ENCODE peak calls at places on chromosomes 4 and X, in nine cellular contexts. One of them, this sample, is unnamed.

GRCh38 chr4:157271166-157271869 is 50.8 kb downstream of the GRIA2 start:
- DNase-seq in ovary: no peak
- DNase-seq in Peyer's patch: no peak
- DNase-seq in endothelial cell of umbilical vein: no peak
- DNase-seq in IMR-90: no peak
- DNase-seq in left ventricle myocardium inferior: no peak
- DNase-seq in A673: no peak
- DNase-seq in right lobe of liver: no peak
- DNase-seq in PC-9: peak; percentile 33
- DNase-seq in this sample: no peak

GRCh38 chr4:61750810-61751209 is 550.7 kb downstream of the ADGRL3 start:
- DNase-seq in Peyer's patch: no peak
- DNase-seq in endothelial cell of umbilical vein: no peak
- DNase-seq in left ventricle myocardium inferior: no peak
- DNase-seq in PC-9: no peak
- DNase-seq in A673: no peak
- DNase-seq in ovary: no peak
- DNase-seq in IMR-90: no peak
- DNase-seq in right lobe of liver: no peak
- DNase-seq in this sample: no peak

GRCh38 chr4:3085948-3086670 is 11.6 kb downstream of the HTT start:
- DNase-seq in A673: no peak
- DNase-seq in ovary: no peak
- DNase-seq in IMR-90: no peak
- DNase-seq in left ventricle myocardium inferior: no peak
- DNase-seq in right lobe of liver: no peak
- DNase-seq in PC-9: no peak
- DNase-seq in endothelial cell of umbilical vein: no peak
- DNase-seq in Peyer's patch: no peak
- DNase-seq in this sample: no peak

GRCh38 chr4:15963568-15963967 is 593 bp upstream of the FGFBP2 start:
- DNase-seq in right lobe of liver: no peak
- DNase-seq in ovary: no peak
- DNase-seq in IMR-90: no peak
- DNase-seq in Peyer's patch: peak; percentile 30
- DNase-seq in A673: no peak
- DNase-seq in endothelial cell of umbilical vein: no peak
- DNase-seq in PC-9: no peak
- DNase-seq in left ventricle myocardium inferior: no peak
- DNase-seq in this sample: no peak

GRCh38 chrX:19849433-19850190 is 37.8 kb downstream of the SH3KBP1 start:
- DNase-seq in left ventricle myocardium inferior: no peak
- DNase-seq in right lobe of liver: no peak
- DNase-seq in A673: no peak
- DNase-seq in PC-9: no peak
- DNase-seq in IMR-90: peak; percentile 8
- DNase-seq in endothelial cell of umbilical vein: peak; percentile 35
- DNase-seq in Peyer's patch: no peak
- DNase-seq in ovary: no peak
- DNase-seq in this sample: no peak

GRCh38 chr4:83109480-83110221 is 4.9 kb downstream of the PLAC8 start:
- DNase-seq in right lobe of liver: peak; percentile 60
- DNase-seq in A673: peak; percentile 46
- DNase-seq in ovary: peak; percentile 33
- DNase-seq in endothelial cell of umbilical vein: peak; percentile 52
- DNase-seq in left ventricle myocardium inferior: peak; percentile 26
- DNase-seq in Peyer's patch: peak; percentile 34
- DNase-seq in IMR-90: peak; percentile 3
- DNase-seq in PC-9: no peak
- DNase-seq in this sample: no peak

GRCh38 chr4:186702940-186703339 is 20.7 kb downstream of the FAT1 start:
- DNase-seq in endothelial cell of umbilical vein: no peak
- DNase-seq in Peyer's patch: no peak
- DNase-seq in right lobe of liver: no peak
- DNase-seq in PC-9: no peak
- DNase-seq in A673: no peak
- DNase-seq in ovary: no peak
- DNase-seq in left ventricle myocardium inferior: no peak
- DNase-seq in IMR-90: no peak
- DNase-seq in this sample: no peak

GRCh38 chr4:89558147-89558546 is 250.5 kb upstream of the GPRIN3 start:
- DNase-seq in ovary: no peak
- DNase-seq in right lobe of liver: no peak
- DNase-seq in PC-9: no peak
- DNase-seq in endothelial cell of umbilical vein: no peak
- DNase-seq in left ventricle myocardium inferior: no peak
- DNase-seq in Peyer's patch: no peak
- DNase-seq in IMR-90: no peak
- DNase-seq in A673: peak; percentile 28
- DNase-seq in this sample: no peak

GRCh38 chrX:55142919-55143310 is 54.1 kb downstream of the PAGE2 start:
- DNase-seq in PC-9: no peak
- DNase-seq in left ventricle myocardium inferior: no peak
- DNase-seq in ovary: no peak
- DNase-seq in IMR-90: no peak
- DNase-seq in endothelial cell of umbilical vein: no peak
- DNase-seq in right lobe of liver: no peak
- DNase-seq in A673: no peak
- DNase-seq in Peyer's patch: no peak
- DNase-seq in this sample: no peak

GRCh38 chr4:37989398-37990260 is 29.4 kb downstream of the PTTG2 start:
- DNase-seq in right lobe of liver: no peak
- DNase-seq in left ventricle myocardium inferior: no peak
- DNase-seq in PC-9: no peak
- DNase-seq in IMR-90: no peak
- DNase-seq in ovary: no peak
- DNase-seq in Peyer's patch: no peak
- DNase-seq in A673: no peak
- DNase-seq in endothelial cell of umbilical vein: peak; percentile 32
- DNase-seq in this sample: no peak

GRCh38 chrX:154734101-154734781 is 16.6 kb downstream of the GAB3 start:
- DNase-seq in IMR-90: peak; percentile 91
- DNase-seq in left ventricle myocardium inferior: no peak
- DNase-seq in endothelial cell of umbilical vein: peak; percentile 73
- DNase-seq in Peyer's patch: peak; percentile 45
- DNase-seq in right lobe of liver: no peak
- DNase-seq in A673: no peak
- DNase-seq in ovary: peak; percentile 18
- DNase-seq in PC-9: no peak
- DNase-seq in this sample: no peak

GRCh38 chrX:53440631-53441517 is 6.7 kb upstream of the HSD17B10 start:
- DNase-seq in PC-9: peak; percentile 40
- DNase-seq in IMR-90: peak; percentile 34
- DNase-seq in ovary: peak; percentile 80
- DNase-seq in left ventricle myocardium inferior: peak; percentile 67
- DNase-seq in Peyer's patch: peak; percentile 27
- DNase-seq in right lobe of liver: peak; percentile 70
- DNase-seq in A673: peak; percentile 54
- DNase-seq in endothelial cell of umbilical vein: peak; percentile 54
- DNase-seq in this sample: no peak

GRCh38 chr4:165184220-165184619 is 23.1 kb upstream of the KLHL2 start:
- DNase-seq in A673: no peak
- DNase-seq in left ventricle myocardium inferior: no peak
- DNase-seq in endothelial cell of umbilical vein: peak; percentile 3
- DNase-seq in ovary: no peak
- DNase-seq in PC-9: no peak
- DNase-seq in Peyer's patch: no peak
- DNase-seq in right lobe of liver: no peak
- DNase-seq in IMR-90: no peak
- DNase-seq in this sample: no peak

GRCh38 chrX:123013141-123013540 is 170.9 kb upstream of the GRIA3 start:
- DNase-seq in left ventricle myocardium inferior: no peak
- DNase-seq in A673: no peak
- DNase-seq in endothelial cell of umbilical vein: no peak
- DNase-seq in ovary: no peak
- DNase-seq in Peyer's patch: no peak
- DNase-seq in PC-9: no peak
- DNase-seq in IMR-90: no peak
- DNase-seq in right lobe of liver: no peak
- DNase-seq in this sample: no peak

GRCh38 chrX:57906790-57907189 is 3.5 kb downstream of the ZXDA start:
- DNase-seq in ovary: no peak
- DNase-seq in endothelial cell of umbilical vein: peak; percentile 71
- DNase-seq in Peyer's patch: no peak
- DNase-seq in PC-9: no peak
- DNase-seq in left ventricle myocardium inferior: no peak
- DNase-seq in IMR-90: peak; percentile 61
- DNase-seq in right lobe of liver: no peak
- DNase-seq in A673: peak; percentile 38
- DNase-seq in this sample: no peak

GRCh38 chr4:42637861-42638260 is 19.0 kb downstream of the ATP8A1 start:
- DNase-seq in IMR-90: no peak
- DNase-seq in PC-9: no peak
- DNase-seq in A673: no peak
- DNase-seq in right lobe of liver: no peak
- DNase-seq in endothelial cell of umbilical vein: no peak
- DNase-seq in Peyer's patch: no peak
- DNase-seq in left ventricle myocardium inferior: no peak
- DNase-seq in ovary: no peak
- DNase-seq in this sample: no peak

GRCh38 chr4:42638993-42639392 is 17.9 kb downstream of the ATP8A1 start:
- DNase-seq in left ventricle myocardium inferior: no peak
- DNase-seq in Peyer's patch: no peak
- DNase-seq in PC-9: no peak
- DNase-seq in endothelial cell of umbilical vein: no peak
- DNase-seq in IMR-90: no peak
- DNase-seq in ovary: no peak
- DNase-seq in A673: no peak
- DNase-seq in right lobe of liver: no peak
- DNase-seq in this sample: no peak

GRCh38 chr4:42638276-42638675 is 18.6 kb downstream of the ATP8A1 start:
- DNase-seq in IMR-90: no peak
- DNase-seq in Peyer's patch: no peak
- DNase-seq in right lobe of liver: no peak
- DNase-seq in ovary: no peak
- DNase-seq in PC-9: no peak
- DNase-seq in endothelial cell of umbilical vein: no peak
- DNase-seq in A673: no peak
- DNase-seq in left ventricle myocardium inferior: no peak
- DNase-seq in this sample: no peak

GRCh38 chr4:42637104-42637503 is 19.8 kb downstream of the ATP8A1 start:
- DNase-seq in Peyer's patch: no peak
- DNase-seq in A673: no peak
- DNase-seq in PC-9: no peak
- DNase-seq in right lobe of liver: no peak
- DNase-seq in endothelial cell of umbilical vein: no peak
- DNase-seq in ovary: no peak
- DNase-seq in IMR-90: no peak
- DNase-seq in left ventricle myocardium inferior: no peak
- DNase-seq in this sample: no peak

DNA sequence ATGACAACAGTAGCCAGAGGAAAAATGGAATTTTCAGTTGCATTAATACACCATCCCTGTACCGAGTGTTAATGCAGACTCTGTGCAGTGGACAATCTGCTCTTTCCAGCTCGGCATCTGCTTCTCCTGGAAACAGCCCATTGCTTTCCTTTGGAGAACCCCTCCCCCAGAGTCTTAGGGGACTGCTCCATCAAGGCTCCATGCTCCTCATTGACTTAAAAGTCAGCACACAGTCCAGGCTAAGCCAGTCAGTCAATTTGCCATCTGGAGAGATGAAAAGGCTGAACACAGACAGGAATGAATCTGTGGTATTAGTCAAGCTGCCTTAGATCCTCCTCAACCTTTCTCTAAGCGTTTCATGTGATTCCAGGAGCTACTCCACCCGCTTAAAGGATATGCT is 20.3 kb downstream of the ATP8A1 start:
- DNase-seq in left ventricle myocardium inferior: no peak
- DNase-seq in PC-9: no peak
- DNase-seq in Peyer's patch: no peak
- DNase-seq in endothelial cell of umbilical vein: no peak
- DNase-seq in A673: no peak
- DNase-seq in right lobe of liver: no peak
- DNase-seq in IMR-90: no peak
- DNase-seq in ovary: no peak
- DNase-seq in this sample: no peak
- H3K4me3 ChIP-seq in left ventricle myocardium inferior: no peak overlapping the region
- H3K4me3 ChIP-seq in PC-9: no peak overlapping the region
- H3K4me3 ChIP-seq in Peyer's patch: no peak overlapping the region
- H3K4me3 ChIP-seq in endothelial cell of umbilical vein: no peak overlapping the region
- H3K4me3 ChIP-seq in A673: no peak overlapping the region
- H3K4me3 ChIP-seq in right lobe of liver: no peak overlapping the region
- H3K4me3 ChIP-seq in IMR-90: no peak overlapping the region
- H3K4me3 ChIP-seq in ovary: no peak overlapping the region
- H3K4me3 ChIP-seq in this sample: no peak overlapping the region

DNA sequence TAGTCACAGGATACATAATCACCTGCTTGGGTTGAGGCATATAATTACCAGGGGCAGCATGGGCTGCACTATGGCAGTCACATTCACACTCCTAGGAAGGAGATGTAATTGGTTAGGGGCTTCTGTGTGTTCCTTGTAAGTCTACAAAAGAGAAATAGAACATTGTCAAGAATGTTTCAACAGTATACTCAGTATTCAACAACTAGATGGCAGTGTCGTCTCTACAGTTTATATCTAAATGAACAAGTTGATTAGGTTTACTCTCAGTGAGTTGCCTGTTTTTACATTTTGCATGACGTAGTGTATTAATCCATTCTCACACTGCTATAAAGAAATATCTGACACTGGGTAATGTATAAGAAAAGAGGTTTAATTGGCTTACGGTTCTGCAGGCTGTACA is 50.5 kb upstream of the RAB33B start:
- DNase-seq in endothelial cell of umbilical vein: peak; percentile 41
- DNase-seq in ovary: no peak
- DNase-seq in Peyer's patch: no peak
- DNase-seq in PC-9: no peak
- DNase-seq in IMR-90: no peak
- DNase-seq in left ventricle myocardium inferior: no peak
- DNase-seq in A673: peak; percentile 33
- DNase-seq in right lobe of liver: no peak
- DNase-seq in this sample: no peak
- TF ChIP-seq CTCF in endothelial cell of umbilical vein: no peak
- TF ChIP-seq CTCF in ovary: no peak
- TF ChIP-seq CTCF in Peyer's patch: no peak
- TF ChIP-seq CTCF in PC-9: no peak
- TF ChIP-seq CTCF in IMR-90: peak; percentile 11
- TF ChIP-seq CTCF in left ventricle myocardium inferior: no peak
- TF ChIP-seq CTCF in A673: peak; percentile 46
- TF ChIP-seq CTCF in right lobe of liver: no peak
- TF ChIP-seq CTCF in this sample: no peak

GRCh38 chr4:113657834-113658233 is 103.7 kb downstream of the CAMK2D start:
- DNase-seq in IMR-90: peak; percentile 69
- DNase-seq in endothelial cell of umbilical vein: peak; percentile 58
- DNase-seq in Peyer's patch: no peak
- DNase-seq in left ventricle myocardium inferior: no peak
- DNase-seq in right lobe of liver: no peak
- DNase-seq in PC-9: no peak
- DNase-seq in A673: no peak
- DNase-seq in ovary: no peak
- DNase-seq in this sample: no peak
- H3K27ac ChIP-seq in IMR-90: no peak overlapping the region
- H3K27ac ChIP-seq in endothelial cell of umbilical vein: no peak overlapping the region
- H3K27ac ChIP-seq in Peyer's patch: no peak overlapping the region
- H3K27ac ChIP-seq in left ventricle myocardium inferior: peak overlapping the region; percentile 63
- H3K27ac ChIP-seq in right lobe of liver: peak overlapping the region; percentile 71
- H3K27ac ChIP-seq in PC-9: no peak overlapping the region
- H3K27ac ChIP-seq in A673: no peak overlapping the region
- H3K27ac ChIP-seq in ovary: no peak overlapping the region
- H3K27ac ChIP-seq in this sample: no peak overlapping the region

DNA sequence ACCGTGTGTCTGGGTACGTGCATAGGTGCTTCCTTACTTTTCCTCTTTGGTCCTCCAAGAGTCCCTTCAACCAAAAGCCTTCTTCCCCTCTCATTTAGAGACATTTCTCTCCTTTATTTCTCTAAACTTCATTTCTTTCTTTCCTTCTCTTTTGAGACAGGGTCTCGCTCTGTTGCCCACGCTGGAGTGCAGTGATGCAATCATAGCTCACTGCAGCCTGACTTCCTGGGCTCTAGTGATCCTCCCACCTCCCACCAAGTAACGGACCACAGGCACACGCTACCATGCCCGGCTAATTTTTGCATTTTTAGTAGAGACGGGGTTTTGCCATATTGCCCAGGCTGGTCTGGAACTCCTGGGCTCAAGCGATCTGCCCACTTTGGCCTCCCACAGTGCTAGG is 42.2 kb downstream of the ACOX3 start:
- DNase-seq in left ventricle myocardium inferior: no peak
- DNase-seq in ovary: no peak
- DNase-seq in Peyer's patch: no peak
- DNase-seq in PC-9: no peak
- DNase-seq in endothelial cell of umbilical vein: no peak
- DNase-seq in right lobe of liver: no peak
- DNase-seq in A673: no peak
- DNase-seq in IMR-90: no peak
- DNase-seq in this sample: no peak
- H3K4me3 ChIP-seq in left ventricle myocardium inferior: no peak overlapping the region
- H3K4me3 ChIP-seq in ovary: no peak overlapping the region
- H3K4me3 ChIP-seq in Peyer's patch: no peak overlapping the region
- H3K4me3 ChIP-seq in PC-9: no peak overlapping the region
- H3K4me3 ChIP-seq in endothelial cell of umbilical vein: no peak overlapping the region
- H3K4me3 ChIP-seq in right lobe of liver: no peak overlapping the region
- H3K4me3 ChIP-seq in A673: no peak overlapping the region
- H3K4me3 ChIP-seq in IMR-90: no peak overlapping the region
- H3K4me3 ChIP-seq in this sample: no peak overlapping the region